ENCODE peak calls at places on chromosomes 4 and X, in seven cellular contexts. S is GM23338, V is esophagus muscularis mucosa, Z is SK-N-SH, E is heart left ventricle, Y is gastrocnemius medialis, X is DND-41. A is an unnamed sample.

GRCh38 chr4:3253808-3254207 is 4.8 kb downstream of the MSANTD1 start:
- DNase-seq in X (no peak), Z (no peak), V (no peak), Y (no peak), S (no peak), E (no peak), A (no peak)

GRCh38 chr4:75179510-75179909 is 246.6 kb downstream of the PARM1 start:
- DNase-seq in V (no peak), S (no peak), E (no peak), X (no peak), Z (no peak), Y (no peak), A (no peak)

GRCh38 chr4:99321241-99322191 is at the start of gene ADH1B:
- DNase-seq in X (no peak), Y (no peak), S (peak), E (no peak), Z (no peak), V (no peak), A (no peak)

GRCh38 chr4:132683957-132684356 is 465.1 kb upstream of the PCDH10 start:
- DNase-seq in Y (no peak), E (no peak), V (no peak), X (peak), S (peak), Z (no peak), A (no peak)

GRCh38 chr4:158302076-158302866 is 92.0 kb downstream of the TMEM144 start:
- DNase-seq in Y (no peak), Z (no peak), S (no peak), X (no peak), V (no peak), E (no peak), A (no peak)

GRCh38 chr4:114136067-114136466 is 156.6 kb upstream of the ARSJ start:
- DNase-seq in E (no peak), S (no peak), Y (no peak), V (no peak), Z (no peak), X (no peak), A (no peak)

GRCh38 chr4:8293131-8293975 is 23.8 kb downstream of the HTRA3 start:
- DNase-seq in S (no peak), V (no peak), E (peak), Z (no peak), X (no peak), Y (peak), A (no peak)

GRCh38 chrX:38110231-38110630 is 103.9 kb downstream of the SYTL5 start:
- DNase-seq in X (no peak), Y (no peak), E (no peak), S (no peak), Z (no peak), V (no peak), A (no peak)

GRCh38 chrX:65667157-65667502 is 324 bp upstream of the MSN start:
- DNase-seq in Z (peak), S (no peak), X (no peak), Y (no peak), E (no peak), V (no peak), A (no peak)

GRCh38 chr4:112213091-112213490 is 18.5 kb upstream of the AP1AR start:
- DNase-seq in E (no peak), S (no peak), X (peak), Z (no peak), V (no peak), Y (no peak), A (no peak)

GRCh38 chrX:24525455-24525854 is 60.4 kb downstream of the PDK3 start:
- DNase-seq in S (no peak), Z (no peak), V (no peak), X (no peak), E (no peak), Y (no peak), A (no peak)

GRCh38 chrX:96551320-96551872 is 133.2 kb upstream of the DIAPH2 start:
- DNase-seq in X (no peak), Z (no peak), E (no peak), V (no peak), S (no peak), Y (no peak), A (no peak)

GRCh38 chrX:22060952-22061351 is 28.8 kb downstream of the PHEX start:
- DNase-seq in X (no peak), Y (no peak), V (no peak), Z (no peak), S (no peak), E (no peak), A (no peak)

GRCh38 chrX:7164174-7164573 is 16.2 kb upstream of the PUDP start:
- DNase-seq in X (no peak), V (no peak), Z (no peak), E (no peak), S (no peak), Y (no peak), A (no peak)

GRCh38 chr4:173242466-173243250 is 74.0 kb downstream of the GALNT7 start:
- DNase-seq in Y (no peak), E (no peak), V (no peak), X (peak), Z (no peak), S (no peak), A (peak)

GRCh38 chr4:79688696-79689095 is 280.7 kb upstream of the GK2 start:
- DNase-seq in Z (no peak), E (no peak), Y (no peak), V (no peak), X (no peak), S (no peak), A (no peak)

GRCh38 chr4:90074322-90074886 is 52.8 kb upstream of the CCSER1 start:
- DNase-seq in Y (no peak), S (peak), E (no peak), V (no peak), X (no peak), Z (no peak), A (no peak)

GRCh38 chr4:7439699-7440098 is 5.0 kb upstream of the PSAPL1 start:
- DNase-seq in S (no peak), E (no peak), X (no peak), Y (no peak), Z (no peak), V (no peak), A (no peak)

GRCh38 chr4:149029056-149029651 is 586.9 kb upstream of the NR3C2 start:
- DNase-seq in V (no peak), X (no peak), Y (no peak), E (no peak), S (peak), Z (no peak), A (no peak)

GRCh38 chrX:30302957-30303356 is 6.2 kb downstream of the NR0B1 start:
- DNase-seq in V (no peak), E (no peak), Y (peak), S (no peak), Z (no peak), X (no peak), A (no peak)

GRCh38 chrX:19889582-19890342 is 2.4 kb upstream of the SH3KBP1 start:
- DNase-seq in Y (no peak), Z (no peak), S (no peak), V (no peak), E (no peak), X (no peak), A (peak)

GRCh38 chr4:112297495-112297894 is 326 bp downstream of the ALPK1 start:
- DNase-seq in S (no peak), X (no peak), Z (no peak), E (no peak), Y (no peak), V (no peak), A (no peak)

GRCh38 chr4:175935016-175935661 is 123.1 kb upstream of the GPM6A start:
- DNase-seq in E (no peak), V (no peak), Y (no peak), Z (no peak), X (no peak), S (peak), A (no peak)

GRCh38 chr4:70778888-70779422 is 57.2 kb downstream of the RUFY3 start:
- DNase-seq in S (no peak), E (no peak), X (no peak), V (no peak), Y (no peak), Z (no peak), A (no peak)

GRCh38 chrX:53262918-53263394 is 18.4 kb downstream of the IQSEC2 start:
- DNase-seq in X (no peak), E (no peak), Z (no peak), S (no peak), Y (no peak), V (no peak), A (no peak)

GRCh38 chrX:20954014-20954413 is 420.2 kb upstream of the CNKSR2 start:
- DNase-seq in E (no peak), X (no peak), Z (no peak), V (no peak), Y (no peak), S (no peak), A (no peak)

GRCh38 chr4:110195561-110196205 is 2.7 kb downstream of the ELOVL6 start:
- DNase-seq in Z (no peak), S (no peak), X (peak), E (no peak), Y (no peak), V (no peak), A (no peak)

GRCh38 chr4:168408620-168409019 is 71.7 kb downstream of the DDX60L start:
- DNase-seq in X (no peak), Y (peak), V (no peak), Z (peak), S (no peak), E (peak), A (peak)

GRCh38 chrX:116873678-116874077 is 410.9 kb upstream of the CT83 start:
- DNase-seq in X (no peak), Y (no peak), S (no peak), E (no peak), V (no peak), Z (no peak), A (peak)

GRCh38 chrX:124348152-124348551 is 1.8 kb downstream of the SH2D1A start:
- DNase-seq in V (no peak), S (no peak), X (peak), Z (no peak), Y (no peak), E (no peak), A (no peak)

GRCh38 chrX:124349054-124349453 is 2.7 kb downstream of the SH2D1A start:
- DNase-seq in V (no peak), Y (no peak), Z (no peak), X (no peak), S (no peak), E (no peak), A (no peak)

GRCh38 chrX:124346064-124346876 is at the start of gene SH2D1A:
- DNase-seq in X (peak), V (no peak), Y (no peak), E (no peak), S (no peak), Z (no peak), A (no peak)

GRCh38 chrX:124346877-124347241 is 496 bp downstream of the SH2D1A start:
- DNase-seq in Z (no peak), V (no peak), X (no peak), S (no peak), Y (no peak), E (no peak), A (no peak)

DNA sequence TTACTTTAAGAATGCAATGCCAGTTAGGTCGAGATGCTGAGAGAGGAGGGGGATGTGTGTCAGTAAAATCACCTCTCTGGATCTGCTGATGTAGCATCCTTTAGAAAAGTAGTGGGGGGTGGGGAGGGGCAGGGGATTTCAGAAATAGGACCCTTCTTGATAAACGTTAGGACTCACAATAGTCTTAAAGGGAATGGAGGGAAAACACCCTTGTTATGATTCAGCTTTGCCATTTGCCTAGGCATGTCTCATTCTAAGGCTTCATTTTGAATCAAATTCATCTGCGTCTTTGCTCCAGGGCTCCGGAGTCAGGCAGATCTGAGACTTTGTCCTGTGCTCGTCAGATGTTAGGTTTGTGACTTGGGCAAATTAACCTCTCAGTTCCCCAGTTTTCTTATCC is 879 bp downstream of the SH2D1A start:
- DNase-seq in Y (no peak), E (no peak), Z (no peak), S (no peak), X (peak), V (no peak), A (no peak)
- H3K4me3 ChIP-seq in Y (no peak), E (no peak), Z (no peak), S (no peak), X (peak), V (no peak), A (no peak)

GRCh38 chr4:5890063-5890727 is 2.7 kb downstream of the CRMP1 start:
- DNase-seq in S (peak), Z (peak), X (no peak), E (peak), V (no peak), Y (no peak), A (no peak)

GRCh38 chr4:5887011-5887360 is 5.9 kb downstream of the CRMP1 start:
- DNase-seq in X (no peak), Z (no peak), E (no peak), Y (no peak), S (no peak), V (no peak), A (no peak)

GRCh38 chr4:5888706-5889696 is 3.9 kb downstream of the CRMP1 start:
- DNase-seq in Z (no peak), S (no peak), Y (no peak), X (no peak), V (no peak), E (no peak), A (no peak)

GRCh38 chr4:5887361-5888221 is 5.3 kb downstream of the CRMP1 start:
- DNase-seq in V (no peak), S (peak), X (no peak), E (no peak), Y (no peak), Z (peak), A (no peak)

GRCh38 chr4:5888222-5888701 is 4.6 kb downstream of the CRMP1 start:
- DNase-seq in Z (peak), V (no peak), X (no peak), Y (no peak), S (peak), E (peak), A (no peak)
- TF ChIP-seq CTCF in Z (no peak), V (no peak), X (no peak), Y (no peak), S (no peak), E (no peak), A (no peak)

DNA sequence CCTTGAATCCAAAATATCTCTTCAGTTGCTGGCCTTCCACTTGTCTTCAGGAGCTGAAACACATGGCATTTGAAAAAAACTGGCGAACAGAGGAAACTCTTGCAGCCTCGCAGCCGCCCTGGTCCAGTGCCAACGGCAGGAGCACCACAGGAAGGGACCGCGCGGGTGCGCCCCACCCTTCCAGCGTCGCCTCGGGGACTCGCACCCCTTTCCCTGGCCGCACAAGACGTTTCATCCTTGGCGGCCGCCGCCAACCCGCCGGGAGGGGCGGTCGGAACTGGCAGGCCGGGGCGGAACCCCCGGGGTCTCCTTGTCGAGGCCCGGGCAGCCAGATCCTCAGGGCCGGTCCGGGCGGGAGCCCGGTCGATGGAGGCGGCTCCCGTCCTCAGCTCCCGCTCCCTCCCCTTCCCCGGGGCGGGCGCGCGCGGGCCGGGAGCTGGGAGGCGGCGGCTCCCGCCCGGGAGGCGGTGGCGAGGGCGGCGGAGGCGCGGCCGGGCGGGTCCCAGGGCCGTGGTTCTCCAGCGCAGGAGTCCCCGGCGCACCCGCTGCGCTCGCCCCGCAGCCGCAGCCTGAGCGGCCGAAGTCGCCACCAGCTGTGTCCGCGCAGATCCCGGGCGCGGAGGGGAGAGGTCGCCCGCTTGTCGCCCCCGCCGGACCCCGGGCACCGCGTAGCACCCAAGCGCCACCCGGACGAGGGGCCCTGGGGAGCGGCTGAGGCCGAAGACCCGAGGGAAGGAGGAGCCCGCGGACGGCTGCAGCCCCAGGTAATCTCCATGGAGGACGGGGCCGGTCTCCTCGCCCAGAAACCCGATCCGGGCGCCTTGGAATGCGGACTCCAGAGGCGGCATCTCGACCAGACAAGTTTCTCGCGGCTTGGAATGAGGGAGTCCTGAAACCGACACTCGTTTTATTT is 882 bp upstream of the NDST3 start:
- DNase-seq in Y (no peak), Z (peak), V (no peak), X (peak), S (peak), E (no peak), A (no peak)
- H3K4me3 ChIP-seq in Y (no peak), Z (peak), V (peak), X (peak), S (peak), E (peak), A (peak)

DNA sequence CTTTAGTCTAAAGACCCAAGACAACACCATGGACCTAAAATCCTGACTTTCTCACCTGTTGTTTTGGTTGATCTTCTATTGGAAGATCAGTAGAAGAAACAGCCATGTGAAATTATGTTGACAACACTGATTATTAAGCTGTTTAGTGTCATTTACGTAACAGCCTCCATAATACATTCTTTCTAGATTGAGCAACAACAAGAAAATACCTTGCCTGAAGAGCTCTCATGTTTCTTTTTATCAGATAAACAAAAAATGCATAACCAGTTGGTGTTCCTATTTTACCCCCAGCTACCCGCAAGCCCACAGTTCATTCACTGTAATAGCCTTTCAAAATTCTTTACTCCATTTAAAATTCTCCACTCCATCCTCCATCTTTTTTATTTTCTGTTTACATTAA is 20.5 kb downstream of the GPC4 start:
- DNase-seq in S (no peak), V (no peak), E (no peak), Z (no peak), X (no peak), Y (no peak), A (no peak)
- TF ChIP-seq CTCF in S (no peak), V (no peak), E (no peak), Z (no peak), X (no peak), Y (no peak), A (no peak)

A was measured in epithelial cell of proximal tubule.